ENCODE peak calls at places on chromosomes 5 and 9, in four cellular contexts. Y, L, B and G are unnamed samples.

GRCh38 chr5:14948341-14948830 is 76.8 kb upstream of the ANKH start:
- DNase-seq in L (no peak), Y (no peak), B (no peak), G (no peak)

GRCh38 chr5:9265391-9266287 is 280.2 kb downstream of the SEMA5A start:
- DNase-seq in Y (no peak), B (no peak), L (no peak), G (no peak)

GRCh38 chr9:3762076-3762475 is 236.3 kb upstream of the RFX3 start:
- DNase-seq in B (no peak), L (no peak), Y (no peak), G (no peak)

GRCh38 chr5:66680804-66681203 is 84.6 kb downstream of the MAST4 start:
- DNase-seq in L (no peak), Y (no peak), B (no peak), G (no peak)

GRCh38 chr5:8457187-8458037 is 588.5 kb downstream of the MTRR start:
- DNase-seq in B (peak; percentile 97), Y (peak; percentile 99), L (peak; percentile 67), G (peak; percentile 58)

GRCh38 chr9:134858051-134858841 is 22.4 kb upstream of the FCN2 start:
- DNase-seq in L (no peak), Y (no peak), B (no peak), G (no peak)

GRCh38 chr9:70085241-70085640 is 41.6 kb downstream of the MAMDC2 start:
- DNase-seq in L (no peak), Y (peak; percentile 44), B (no peak), G (no peak)

GRCh38 chr9:101437806-101438232 is 2.2 kb upstream of the ALDOB start:
- DNase-seq in Y (no peak), L (no peak), B (no peak), G (no peak)

GRCh38 chr5:173119719-173120118 is 24.6 kb upstream of the BNIP1 start:
- DNase-seq in B (no peak), L (no peak), Y (no peak), G (no peak)

GRCh38 chr5:132840313-132840712 is 9.9 kb upstream of the SHROOM1 start:
- DNase-seq in B (no peak), Y (no peak), L (no peak), G (no peak)

GRCh38 chr5:639253-639530 is 27.1 kb downstream of the CEP72 start:
- DNase-seq in L (no peak), B (no peak), Y (no peak), G (no peak)

GRCh38 chr9:994005-994404 is 17.6 kb downstream of the DMRT3 start:
- DNase-seq in Y (no peak), L (no peak), B (no peak), G (no peak)

GRCh38 chr5:1730487-1730847 is 69.2 kb downstream of the MRPL36 start:
- DNase-seq in L (no peak), Y (no peak), B (no peak), G (no peak)

GRCh38 chr5:43418561-43418960 is 6.4 kb upstream of the CCL28 start:
- DNase-seq in Y (no peak), L (no peak), B (no peak), G (no peak)

GRCh38 chr9:110744753-110745522 is 76.3 kb downstream of the MUSK start:
- DNase-seq in B (no peak), L (no peak), Y (peak; percentile 89), G (no peak)

GRCh38 chr5:79832911-79833310 is 143.3 kb downstream of the CMYA5 start:
- DNase-seq in L (no peak), B (no peak), Y (no peak), G (no peak)

GRCh38 chr5:98898743-98899142 is 30.1 kb downstream of the CHD1 start:
- DNase-seq in Y (no peak), L (no peak), B (no peak), G (no peak)

GRCh38 chr5:177458912-177459350 is 12.3 kb downstream of the PRR7 start:
- DNase-seq in B (no peak), L (no peak), Y (no peak), G (no peak)

GRCh38 chr9:3873818-3874217 is 348.0 kb upstream of the RFX3 start:
- DNase-seq in L (no peak), Y (no peak), B (no peak), G (no peak)

GRCh38 chr9:130183133-130183762 is 11.0 kb downstream of the NCS1 start:
- DNase-seq in L (no peak), Y (no peak), B (no peak), G (no peak)